ENCODE peak calls at places on chromosome 22, in five cellular contexts. F is psoas muscle, A is coronary artery, Q is OCI-LY7, R is right lobe of liver. K is an unnamed sample.

GRCh38 chr22:31489632-31490495 is at the start of gene EIF4ENIF1:
- DNase-seq in F (peak; percentile 94), A (peak; percentile 90), Q (peak; percentile 87), R (peak; percentile 91), K (peak; percentile 82)

GRCh38 chr22:32308934-32309333 is 48.7 kb upstream of the RFPL3 start:
- DNase-seq in F (no peak), A (no peak), Q (no peak), R (no peak), K (no peak)

GRCh38 chr22:33210129-33210784 is 152.1 kb upstream of the SYN3 start:
- DNase-seq in F (no peak), A (no peak), Q (peak; percentile 83), R (no peak), K (no peak)

GRCh38 chr22:27258773-27259172 is 542.8 kb downstream of the MN1 start:
- DNase-seq in F (no peak), A (no peak), Q (no peak), R (no peak), K (no peak)

GRCh38 chr22:19942886-19943664 is 1.5 kb upstream of the TXNRD2 start:
- DNase-seq in F (no peak), A (no peak), Q (peak; percentile 54), R (peak; percentile 25), K (no peak)

GRCh38 chr22:40036591-40037225 is 42.0 kb downstream of the FAM83F start:
- DNase-seq in F (peak; percentile 77), A (peak; percentile 73), Q (peak; percentile 85), R (peak; percentile 71), K (peak; percentile 69)

GRCh38 chr22:37525073-37525745 is 6.0 kb upstream of the CARD10 start:
- DNase-seq in F (no peak), A (no peak), Q (no peak), R (no peak), K (no peak)

GRCh38 chr22:42912049-42912448 is 55.0 kb upstream of the ARFGAP3 start:
- DNase-seq in F (no peak), A (no peak), Q (no peak), R (peak; percentile 43), K (no peak)

GRCh38 chr22:37626144-37626543 is 13.3 kb upstream of the SH3BP1 start:
- DNase-seq in F (peak; percentile 92), A (no peak), Q (no peak), R (peak; percentile 93), K (no peak)

GRCh38 chr22:49709464-49709863 is 118.2 kb downstream of the BRD1 start:
- DNase-seq in F (no peak), A (no peak), Q (no peak), R (no peak), K (no peak)

GRCh38 chr22:24957043-24957442 is 4.5 kb downstream of the KIAA1671 start:
- DNase-seq in F (no peak), A (no peak), Q (no peak), R (no peak), K (no peak)

GRCh38 chr22:50674127-50674493 is 1.5 kb downstream of the SHANK3 start:
- DNase-seq in F (no peak), A (no peak), Q (no peak), R (no peak), K (no peak)

GRCh38 chr22:39490135-39490798 is 11.8 kb upstream of the MIEF1 start:
- DNase-seq in F (peak; percentile 91), A (no peak), Q (peak; percentile 86), R (peak; percentile 86), K (peak; percentile 85)

GRCh38 chr22:41825376-41825775 is 7.5 kb upstream of the SREBF2 start:
- DNase-seq in F (no peak), A (no peak), Q (no peak), R (no peak), K (no peak)

DNA sequence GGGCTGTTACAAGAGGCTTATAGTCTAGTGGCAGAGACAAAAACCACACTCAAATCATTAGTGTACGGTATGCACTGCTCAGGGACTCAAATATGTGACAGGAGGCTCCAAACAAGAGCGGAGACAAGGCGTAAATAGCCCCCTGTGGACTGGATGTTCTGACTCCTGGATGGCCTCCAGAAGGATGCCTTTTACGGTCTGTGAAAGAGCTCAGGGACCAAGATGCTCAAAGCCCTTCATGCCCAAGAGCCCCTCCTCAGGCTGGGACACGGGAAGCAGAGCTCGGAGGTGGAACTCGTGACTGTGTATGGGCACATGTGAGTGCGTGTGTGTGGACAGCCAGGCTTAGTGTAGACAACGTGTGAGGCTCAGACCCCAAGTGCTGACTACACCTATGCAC is 9.7 kb downstream of the PPM1F start:
- DNase-seq in F (no peak), A (no peak), Q (no peak), R (no peak), K (no peak)
- H3K27ac ChIP-seq in F (peak overlapping the region; percentile 84), A (peak overlapping the region; percentile 98), Q (no peak overlapping the region), R (peak overlapping the region; percentile 0), K (peak overlapping the region; percentile 67)

GRCh38 chr22:35393116-35394010 is 6.6 kb upstream of the MCM5 start:
- DNase-seq in F (no peak), A (no peak), Q (no peak), R (peak; percentile 72), K (no peak)
- H3K4me3 ChIP-seq in F (no peak overlapping the region), A (no peak overlapping the region), Q (no peak overlapping the region), R (no peak overlapping the region), K (no peak overlapping the region)

GRCh38 chr22:23282089-23282501 is 101.8 kb downstream of the BCR start:
- DNase-seq in F (peak; percentile 64), A (peak; percentile 96), Q (no peak), R (no peak), K (peak; percentile 87)
- TF ChIP-seq CTCF in F (no peak), A (no peak), Q (peak; percentile 64), R (no peak), K (peak; percentile 17)

GRCh38 chr22:29769723-29770321 is 2.7 kb downstream of the UQCR10 start:
- DNase-seq in F (no peak), A (no peak), Q (no peak), R (no peak), K (no peak)

GRCh38 chr22:29768052-29768680 is 997 bp downstream of the UQCR10 start:
- DNase-seq in F (no peak), A (no peak), Q (no peak), R (no peak), K (no peak)

GRCh38 chr22:29767289-29768051 is at the start of gene UQCR10:
- DNase-seq in F (peak; percentile 97), A (peak; percentile 88), Q (peak; percentile 93), R (peak; percentile 95), K (peak; percentile 95)

DNA sequence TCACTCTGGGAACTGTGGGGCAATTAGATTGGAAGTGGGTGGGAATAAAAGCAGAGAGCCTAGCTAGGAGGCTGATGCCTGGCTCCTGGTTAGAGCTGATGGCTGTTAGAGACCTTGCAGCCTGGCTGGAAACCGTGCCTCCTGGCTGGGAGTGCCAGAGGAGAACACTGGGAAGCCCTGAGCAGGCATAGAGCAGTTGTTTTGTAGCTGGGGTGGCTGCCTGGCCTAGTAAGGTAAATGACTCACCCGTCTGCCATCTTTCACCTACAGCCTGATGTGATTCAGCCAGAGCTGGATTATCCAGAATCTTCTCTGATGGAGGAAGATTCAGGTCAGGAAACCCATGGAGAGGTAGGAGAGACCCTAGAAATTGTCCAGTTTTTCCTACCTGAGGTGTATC is 6.1 kb downstream of the UQCR10 start:
- DNase-seq in F (peak; percentile 81), A (no peak), Q (no peak), R (no peak), K (no peak)
- H3K27ac ChIP-seq in F (peak overlapping the region; percentile 76), A (no peak overlapping the region), Q (no peak overlapping the region), R (no peak overlapping the region), K (no peak overlapping the region)

DNA sequence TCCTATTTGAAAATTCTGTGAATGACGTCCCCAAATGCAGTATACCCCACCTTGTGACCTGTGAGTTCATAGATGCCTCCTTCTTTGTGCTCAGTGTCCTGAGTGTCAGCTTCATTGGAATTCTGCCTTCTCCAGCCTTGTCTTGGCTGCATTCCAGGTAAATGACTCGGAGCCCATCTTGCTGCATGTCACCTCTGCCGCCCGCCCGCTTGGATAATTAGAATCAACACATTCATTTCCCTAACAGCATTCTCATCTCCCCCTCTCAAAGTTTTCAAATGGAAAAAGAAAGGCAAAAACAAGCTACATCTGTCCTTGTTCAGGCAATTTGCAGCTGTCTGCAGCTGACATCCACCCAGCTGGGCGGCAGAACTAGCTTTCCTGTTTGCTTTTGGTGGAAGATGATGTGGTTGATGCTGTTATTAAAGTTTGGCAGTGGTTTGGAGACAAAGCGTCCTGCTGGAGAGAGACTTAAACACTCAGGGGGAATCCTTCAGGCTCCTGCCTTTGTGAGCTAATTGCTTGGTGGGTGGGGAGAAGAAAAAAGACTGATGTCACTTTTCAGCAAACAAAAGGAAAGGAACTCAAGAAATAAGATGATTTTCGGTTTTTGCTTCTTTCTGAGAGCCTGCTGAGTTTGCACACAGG is 198.8 kb upstream of the SEZ6L start:
- DNase-seq in F (peak; percentile 57), A (no peak), Q (no peak), R (no peak), K (no peak)
- H3K4me3 ChIP-seq in F (no peak overlapping the region), A (no peak overlapping the region), Q (no peak overlapping the region), R (no peak overlapping the region), K (no peak overlapping the region)

GRCh38 chr22:22704156-22704946 is 59.9 kb downstream of the GGTLC2 start:
- DNase-seq in F (no peak), A (peak; percentile 22), Q (peak; percentile 30), R (no peak), K (no peak)

GRCh38 chr22:22700631-22701030 is 56.2 kb downstream of the GGTLC2 start:
- DNase-seq in F (no peak), A (peak; percentile 28), Q (no peak), R (no peak), K (no peak)

GRCh38 chr22:22703715-22704114 is 59.3 kb downstream of the GGTLC2 start:
- DNase-seq in F (no peak), A (peak; percentile 65), Q (no peak), R (peak; percentile 83), K (no peak)

GRCh38 chr22:22702874-22703570 is 58.6 kb downstream of the GGTLC2 start:
- DNase-seq in F (no peak), A (peak; percentile 56), Q (no peak), R (no peak), K (no peak)

GRCh38 chr22:22702159-22702873 is 57.9 kb downstream of the GGTLC2 start:
- DNase-seq in F (no peak), A (peak; percentile 53), Q (peak; percentile 59), R (no peak), K (no peak)
- TF ChIP-seq CTCF in F (no peak), A (no peak), Q (peak; percentile 89), R (peak; percentile 35), K (no peak)

DNA sequence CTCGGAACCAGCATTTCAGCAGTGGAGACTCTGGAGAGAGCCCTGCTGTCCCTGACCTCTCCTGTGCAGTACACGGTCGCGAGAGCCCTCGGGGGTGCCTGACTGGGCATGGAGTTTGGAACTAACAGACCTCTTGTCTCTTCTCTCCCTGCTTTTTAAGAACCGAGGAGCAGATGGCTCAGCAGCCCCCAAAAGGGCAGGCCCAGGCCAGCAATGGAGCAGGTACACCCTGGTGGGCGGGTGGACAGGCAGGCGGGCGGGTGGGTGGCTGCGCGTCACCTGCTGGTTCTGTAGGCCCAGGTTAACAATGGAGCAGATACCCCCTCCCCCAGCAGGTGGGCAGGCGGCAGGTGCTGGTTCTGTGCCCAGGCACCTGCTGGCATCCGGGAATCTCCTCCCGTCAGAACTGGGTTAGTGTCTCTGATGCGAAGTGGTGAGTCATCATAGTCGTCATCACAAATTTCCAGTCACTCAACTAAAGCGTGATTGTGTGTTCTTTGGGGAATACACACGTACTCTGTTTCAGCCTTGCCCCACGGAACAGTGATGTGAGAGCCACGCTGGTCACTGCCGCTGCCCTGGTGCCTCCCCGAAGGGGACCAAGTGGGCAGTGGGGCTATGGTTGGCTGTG is 41.1 kb downstream of the GRAMD4 start:
- DNase-seq in F (no peak), A (no peak), Q (no peak), R (no peak), K (no peak)
- H3K27ac ChIP-seq in F (peak overlapping the region; percentile 48), A (no peak overlapping the region), Q (no peak overlapping the region), R (peak overlapping the region; percentile 88), K (peak overlapping the region; percentile 2)

K was measured in dorsolateral prefrontal cortex.